ENCODE peak calls at places on chromosomes 2 and 18, in ten cellular contexts. One of them, this sample, is unnamed.
A peak's percentile ranks its signal among the peaks of the same experiment; 100 is the strongest.

GRCh38 chr2:229419158-229419557 is 148.1 kb upstream of the PID1 start:
- DNase-seq in heart left ventricle: no peak
- DNase-seq in ovary: no peak
- DNase-seq in thyroid gland: peak; percentile 15
- DNase-seq in A549: no peak
- DNase-seq in H1: no peak
- DNase-seq in stomach: no peak
- DNase-seq in tibial nerve: no peak
- DNase-seq in HepG2: no peak
- DNase-seq in adrenal gland: no peak
- DNase-seq in this sample: no peak

GRCh38 chr18:48672671-48673340 is 134.0 kb downstream of the CTIF start:
- DNase-seq in heart left ventricle: no peak
- DNase-seq in ovary: peak; percentile 13
- DNase-seq in thyroid gland: no peak
- DNase-seq in A549: no peak
- DNase-seq in H1: no peak
- DNase-seq in stomach: no peak
- DNase-seq in tibial nerve: no peak
- DNase-seq in HepG2: no peak
- DNase-seq in adrenal gland: no peak
- DNase-seq in this sample: no peak

GRCh38 chr2:17296676-17297075 is 221.6 kb downstream of the RAD51AP2 start:
- DNase-seq in heart left ventricle: no peak
- DNase-seq in ovary: no peak
- DNase-seq in thyroid gland: no peak
- DNase-seq in A549: no peak
- DNase-seq in H1: no peak
- DNase-seq in stomach: no peak
- DNase-seq in tibial nerve: no peak
- DNase-seq in HepG2: no peak
- DNase-seq in adrenal gland: no peak
- DNase-seq in this sample: no peak

GRCh38 chr2:127626917-127627739 is 18.8 kb upstream of the GPR17 start:
- DNase-seq in heart left ventricle: peak; percentile 41
- DNase-seq in ovary: no peak
- DNase-seq in thyroid gland: no peak
- DNase-seq in A549: no peak
- DNase-seq in H1: no peak
- DNase-seq in stomach: no peak
- DNase-seq in tibial nerve: no peak
- DNase-seq in HepG2: no peak
- DNase-seq in adrenal gland: no peak
- DNase-seq in this sample: no peak

GRCh38 chr2:28137221-28137620 is 246.7 kb downstream of the BABAM2 start:
- DNase-seq in heart left ventricle: no peak
- DNase-seq in ovary: no peak
- DNase-seq in thyroid gland: peak; percentile 78
- DNase-seq in A549: peak; percentile 29
- DNase-seq in H1: no peak
- DNase-seq in stomach: no peak
- DNase-seq in tibial nerve: no peak
- DNase-seq in HepG2: no peak
- DNase-seq in adrenal gland: peak; percentile 57
- DNase-seq in this sample: no peak

GRCh38 chr2:190063624-190064023 is 1.1 kb upstream of the MSTN start:
- DNase-seq in heart left ventricle: no peak
- DNase-seq in ovary: no peak
- DNase-seq in thyroid gland: no peak
- DNase-seq in A549: no peak
- DNase-seq in H1: no peak
- DNase-seq in stomach: no peak
- DNase-seq in tibial nerve: no peak
- DNase-seq in HepG2: no peak
- DNase-seq in adrenal gland: no peak
- DNase-seq in this sample: no peak

GRCh38 chr18:69874058-69874457 is 73.6 kb downstream of the CD226 start:
- DNase-seq in heart left ventricle: no peak
- DNase-seq in ovary: no peak
- DNase-seq in thyroid gland: no peak
- DNase-seq in A549: no peak
- DNase-seq in H1: no peak
- DNase-seq in stomach: no peak
- DNase-seq in tibial nerve: no peak
- DNase-seq in HepG2: peak; percentile 4
- DNase-seq in adrenal gland: no peak
- DNase-seq in this sample: no peak

GRCh38 chr2:175935289-175936181 is 66.5 kb downstream of the LNPK start:
- DNase-seq in heart left ventricle: no peak
- DNase-seq in ovary: no peak
- DNase-seq in thyroid gland: no peak
- DNase-seq in A549: no peak
- DNase-seq in H1: no peak
- DNase-seq in stomach: no peak
- DNase-seq in tibial nerve: no peak
- DNase-seq in HepG2: no peak
- DNase-seq in adrenal gland: no peak
- DNase-seq in this sample: no peak

GRCh38 chr2:207133862-207134519 is 31.8 kb downstream of the KLF7 start:
- DNase-seq in heart left ventricle: peak; percentile 64
- DNase-seq in ovary: peak; percentile 72
- DNase-seq in thyroid gland: peak; percentile 41
- DNase-seq in A549: peak; percentile 39
- DNase-seq in H1: no peak
- DNase-seq in stomach: no peak
- DNase-seq in tibial nerve: peak; percentile 58
- DNase-seq in HepG2: no peak
- DNase-seq in adrenal gland: peak; percentile 42
- DNase-seq in this sample: no peak

GRCh38 chr2:23445450-23445868 is 60.5 kb downstream of the KLHL29 start:
- DNase-seq in heart left ventricle: no peak
- DNase-seq in ovary: no peak
- DNase-seq in thyroid gland: no peak
- DNase-seq in A549: no peak
- DNase-seq in H1: peak; percentile 16
- DNase-seq in stomach: no peak
- DNase-seq in tibial nerve: no peak
- DNase-seq in HepG2: no peak
- DNase-seq in adrenal gland: no peak
- DNase-seq in this sample: no peak

GRCh38 chr18:45951021-45951714 is 16.0 kb downstream of the EPG5 start:
- DNase-seq in heart left ventricle: no peak
- DNase-seq in ovary: no peak
- DNase-seq in thyroid gland: no peak
- DNase-seq in A549: peak; percentile 16
- DNase-seq in H1: no peak
- DNase-seq in stomach: no peak
- DNase-seq in tibial nerve: no peak
- DNase-seq in HepG2: no peak
- DNase-seq in adrenal gland: peak; percentile 48
- DNase-seq in this sample: no peak

DNA sequence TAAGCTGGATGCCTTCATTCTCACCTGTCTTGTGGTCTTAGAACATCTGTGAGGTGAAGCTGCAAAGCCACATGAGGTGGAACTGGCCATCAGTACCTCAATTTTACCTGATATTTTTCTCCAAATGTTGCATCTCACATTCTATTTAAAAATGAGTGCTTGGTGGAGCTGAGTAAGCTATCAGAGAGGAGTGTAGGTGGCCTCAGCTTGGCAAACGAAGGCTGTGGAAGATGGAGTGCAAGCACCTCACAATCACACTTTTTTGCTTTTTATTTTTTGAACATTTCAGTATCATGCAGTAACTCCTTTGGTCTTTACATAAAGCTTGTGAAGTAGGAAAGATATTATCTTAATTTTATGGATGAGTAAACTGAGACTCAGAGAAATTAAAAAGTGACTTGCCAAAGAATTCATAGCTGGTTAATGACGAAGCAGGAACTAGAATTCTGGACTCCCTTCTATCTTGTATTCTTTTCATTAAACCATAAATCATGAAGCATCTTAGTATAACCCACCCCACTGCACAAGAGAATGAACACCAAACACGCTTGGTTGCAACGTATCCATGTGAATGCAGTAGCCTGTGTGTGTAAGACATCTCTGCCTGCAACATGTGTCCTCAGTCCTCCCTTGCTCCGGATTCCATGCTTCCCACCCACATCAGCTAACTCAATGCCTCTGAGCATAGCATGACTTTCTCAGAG is 27.2 kb downstream of the C2orf49 start:
- DNase-seq in heart left ventricle: no peak
- DNase-seq in ovary: no peak
- DNase-seq in thyroid gland: no peak
- DNase-seq in A549: no peak
- DNase-seq in H1: no peak
- DNase-seq in stomach: no peak
- DNase-seq in tibial nerve: no peak
- DNase-seq in HepG2: no peak
- DNase-seq in adrenal gland: no peak
- DNase-seq in this sample: no peak
- TF ChIP-seq POLR2A in heart left ventricle: no peak
- TF ChIP-seq POLR2A in ovary: no peak
- TF ChIP-seq POLR2A in thyroid gland: no peak
- TF ChIP-seq POLR2A in A549: no peak
- TF ChIP-seq POLR2A in H1: no peak
- TF ChIP-seq POLR2A in stomach: no peak
- TF ChIP-seq POLR2A in tibial nerve: no peak
- TF ChIP-seq POLR2A in HepG2: peak; percentile 20
- TF ChIP-seq POLR2A in adrenal gland: no peak
- TF ChIP-seq POLR2A in this sample: no peak

DNA sequence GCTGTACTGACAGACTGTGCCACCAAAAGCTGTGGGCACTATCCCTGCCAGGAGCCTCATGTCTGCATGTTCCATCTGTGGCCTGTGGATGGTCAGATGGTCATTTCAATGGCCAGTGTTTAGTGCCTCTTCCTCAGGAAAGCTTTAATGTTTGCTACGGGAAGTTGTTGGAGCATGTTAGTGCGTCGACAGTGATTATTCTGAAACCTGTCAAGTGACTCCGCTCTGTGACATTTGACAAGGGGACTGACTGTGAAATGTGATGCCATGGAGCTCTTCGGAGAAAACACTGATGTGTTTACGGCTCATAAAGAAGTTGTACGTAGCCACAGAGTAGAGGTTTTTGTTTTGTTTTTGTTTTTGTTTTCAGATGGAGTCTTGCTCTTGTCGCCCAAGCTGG is 18.7 kb upstream of the RGPD4 start:
- DNase-seq in heart left ventricle: no peak
- DNase-seq in ovary: no peak
- DNase-seq in thyroid gland: no peak
- DNase-seq in A549: no peak
- DNase-seq in H1: no peak
- DNase-seq in stomach: no peak
- DNase-seq in tibial nerve: no peak
- DNase-seq in HepG2: no peak
- DNase-seq in adrenal gland: no peak
- DNase-seq in this sample: no peak
- H3K27ac ChIP-seq in heart left ventricle: no peak overlapping the region
- H3K27ac ChIP-seq in ovary: no peak overlapping the region
- H3K27ac ChIP-seq in thyroid gland: no peak overlapping the region
- H3K27ac ChIP-seq in A549: no peak overlapping the region
- H3K27ac ChIP-seq in H1: no peak overlapping the region
- H3K27ac ChIP-seq in stomach: no peak overlapping the region
- H3K27ac ChIP-seq in tibial nerve: no peak overlapping the region
- H3K27ac ChIP-seq in HepG2: no peak overlapping the region
- H3K27ac ChIP-seq in adrenal gland: no peak overlapping the region
- H3K27ac ChIP-seq in this sample: no peak overlapping the region

GRCh38 chr18:11851156-11852047 is at the start of gene CHMP1B:
- DNase-seq in heart left ventricle: peak; percentile 99
- DNase-seq in ovary: peak; percentile 99
- DNase-seq in thyroid gland: peak; percentile 99
- DNase-seq in A549: peak; percentile 95
- DNase-seq in H1: peak; percentile 98
- DNase-seq in stomach: peak; percentile 99
- DNase-seq in tibial nerve: peak; percentile 97
- DNase-seq in HepG2: peak; percentile 91
- DNase-seq in adrenal gland: peak; percentile 98
- DNase-seq in this sample: peak; percentile 99

GRCh38 chr18:11849845-11850747 is 1.1 kb upstream of the CHMP1B start:
- DNase-seq in heart left ventricle: peak; percentile 77
- DNase-seq in ovary: peak; percentile 64
- DNase-seq in thyroid gland: peak; percentile 67
- DNase-seq in A549: peak; percentile 86
- DNase-seq in H1: peak; percentile 49
- DNase-seq in stomach: peak; percentile 63
- DNase-seq in tibial nerve: peak; percentile 57
- DNase-seq in HepG2: peak; percentile 76
- DNase-seq in adrenal gland: peak; percentile 80
- DNase-seq in this sample: peak; percentile 71

GRCh38 chr18:11849279-11849678 is 1.9 kb upstream of the CHMP1B start:
- DNase-seq in heart left ventricle: no peak
- DNase-seq in ovary: no peak
- DNase-seq in thyroid gland: no peak
- DNase-seq in A549: no peak
- DNase-seq in H1: peak; percentile 17
- DNase-seq in stomach: no peak
- DNase-seq in tibial nerve: no peak
- DNase-seq in HepG2: no peak
- DNase-seq in adrenal gland: no peak
- DNase-seq in this sample: no peak

GRCh38 chr18:11852048-11852341 is 782 bp downstream of the CHMP1B start:
- DNase-seq in heart left ventricle: no peak
- DNase-seq in ovary: no peak
- DNase-seq in thyroid gland: no peak
- DNase-seq in A549: no peak
- DNase-seq in H1: no peak
- DNase-seq in stomach: no peak
- DNase-seq in tibial nerve: no peak
- DNase-seq in HepG2: no peak
- DNase-seq in adrenal gland: no peak
- DNase-seq in this sample: no peak

GRCh38 chr18:11850821-11851155 is 425 bp upstream of the CHMP1B start:
- DNase-seq in heart left ventricle: no peak
- DNase-seq in ovary: no peak
- DNase-seq in thyroid gland: no peak
- DNase-seq in A549: no peak
- DNase-seq in H1: no peak
- DNase-seq in stomach: no peak
- DNase-seq in tibial nerve: no peak
- DNase-seq in HepG2: no peak
- DNase-seq in adrenal gland: no peak
- DNase-seq in this sample: no peak
- TF ChIP-seq POLR2A in heart left ventricle: no peak
- TF ChIP-seq POLR2A in ovary: no peak
- TF ChIP-seq POLR2A in thyroid gland: no peak
- TF ChIP-seq POLR2A in A549: no peak
- TF ChIP-seq POLR2A in H1: no peak
- TF ChIP-seq POLR2A in stomach: no peak
- TF ChIP-seq POLR2A in tibial nerve: no peak
- TF ChIP-seq POLR2A in HepG2: no peak
- TF ChIP-seq POLR2A in adrenal gland: no peak
- TF ChIP-seq POLR2A in this sample: no peak

DNA sequence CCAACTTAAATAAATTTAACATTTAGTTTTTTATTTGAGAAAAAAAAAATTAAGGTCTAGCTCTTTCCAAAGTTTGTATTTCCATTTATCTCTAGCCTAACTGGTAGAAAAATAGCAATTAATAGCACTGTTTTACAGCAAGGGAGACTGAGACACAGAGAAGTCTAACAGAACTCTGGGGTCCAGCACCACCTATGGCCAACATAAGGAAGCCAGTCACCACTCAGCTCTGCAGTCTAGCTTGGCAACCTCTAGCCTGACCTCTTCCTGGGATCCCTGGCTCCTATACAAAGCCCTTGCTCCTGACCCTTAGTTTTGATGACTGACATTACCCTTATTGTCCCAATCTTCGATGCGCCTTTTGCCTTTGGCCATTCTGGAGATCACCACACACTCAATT is 114.1 kb upstream of the TLK1 start:
- DNase-seq in heart left ventricle: no peak
- DNase-seq in ovary: no peak
- DNase-seq in thyroid gland: no peak
- DNase-seq in A549: no peak
- DNase-seq in H1: peak; percentile 37
- DNase-seq in stomach: no peak
- DNase-seq in tibial nerve: no peak
- DNase-seq in HepG2: no peak
- DNase-seq in adrenal gland: no peak
- DNase-seq in this sample: no peak
- H3K27ac ChIP-seq in heart left ventricle: no peak overlapping the region
- H3K27ac ChIP-seq in ovary: no peak overlapping the region
- H3K27ac ChIP-seq in thyroid gland: no peak overlapping the region
- H3K27ac ChIP-seq in A549: no peak overlapping the region
- H3K27ac ChIP-seq in H1: no peak overlapping the region
- H3K27ac ChIP-seq in stomach: no peak overlapping the region
- H3K27ac ChIP-seq in tibial nerve: no peak overlapping the region
- H3K27ac ChIP-seq in HepG2: no peak overlapping the region
- H3K27ac ChIP-seq in adrenal gland: no peak overlapping the region
- H3K27ac ChIP-seq in this sample: no peak overlapping the region